ENCODE peak calls at places on chromosomes 13 and 19, in nine cellular contexts. One of them, this sample, is unnamed.

GRCh38 chr19:55210120-55210493 is 806 bp upstream of the PTPRH start:
- DNase-seq in colonic mucosa: no peak
- DNase-seq in Peyer's patch: no peak
- DNase-seq in CD4-positive, CD25-positive, alpha-beta regulatory T cell: no peak
- DNase-seq in CD8-positive, alpha-beta T cell: no peak
- DNase-seq in thoracic aorta: no peak
- DNase-seq in lung: no peak
- DNase-seq in naive thymus-derived CD4-positive, alpha-beta T cell: no peak
- DNase-seq in right cardiac atrium: no peak
- DNase-seq in this sample: no peak

GRCh38 chr13:39263531-39263930 is 225.3 kb downstream of the NHLRC3 start:
- DNase-seq in naive thymus-derived CD4-positive, alpha-beta T cell: no peak
- DNase-seq in thoracic aorta: no peak
- DNase-seq in colonic mucosa: no peak
- DNase-seq in Peyer's patch: no peak
- DNase-seq in CD4-positive, CD25-positive, alpha-beta regulatory T cell: no peak
- DNase-seq in CD8-positive, alpha-beta T cell: no peak
- DNase-seq in lung: no peak
- DNase-seq in right cardiac atrium: peak; percentile 43
- DNase-seq in this sample: no peak

GRCh38 chr19:49638360-49638759 is 1.6 kb downstream of the RRAS start:
- DNase-seq in lung: no peak
- DNase-seq in CD8-positive, alpha-beta T cell: no peak
- DNase-seq in colonic mucosa: peak; percentile 42
- DNase-seq in thoracic aorta: no peak
- DNase-seq in right cardiac atrium: peak; percentile 69
- DNase-seq in naive thymus-derived CD4-positive, alpha-beta T cell: no peak
- DNase-seq in Peyer's patch: no peak
- DNase-seq in CD4-positive, CD25-positive, alpha-beta regulatory T cell: no peak
- DNase-seq in this sample: no peak

GRCh38 chr19:56272448-56272847 is at the start of gene EDDM13:
- DNase-seq in right cardiac atrium: no peak
- DNase-seq in colonic mucosa: no peak
- DNase-seq in Peyer's patch: no peak
- DNase-seq in thoracic aorta: no peak
- DNase-seq in lung: no peak
- DNase-seq in CD4-positive, CD25-positive, alpha-beta regulatory T cell: no peak
- DNase-seq in CD8-positive, alpha-beta T cell: no peak
- DNase-seq in naive thymus-derived CD4-positive, alpha-beta T cell: no peak
- DNase-seq in this sample: no peak

GRCh38 chr13:96575423-96576320 is 418.6 kb downstream of the OXGR1 start:
- DNase-seq in naive thymus-derived CD4-positive, alpha-beta T cell: no peak
- DNase-seq in colonic mucosa: no peak
- DNase-seq in Peyer's patch: no peak
- DNase-seq in CD4-positive, CD25-positive, alpha-beta regulatory T cell: no peak
- DNase-seq in thoracic aorta: no peak
- DNase-seq in CD8-positive, alpha-beta T cell: no peak
- DNase-seq in lung: no peak
- DNase-seq in right cardiac atrium: peak; percentile 83
- DNase-seq in this sample: no peak

GRCh38 chr13:101707659-101708058 is 255.2 kb downstream of the ITGBL1 start:
- DNase-seq in lung: no peak
- DNase-seq in right cardiac atrium: no peak
- DNase-seq in CD8-positive, alpha-beta T cell: no peak
- DNase-seq in colonic mucosa: no peak
- DNase-seq in Peyer's patch: no peak
- DNase-seq in naive thymus-derived CD4-positive, alpha-beta T cell: no peak
- DNase-seq in CD4-positive, CD25-positive, alpha-beta regulatory T cell: no peak
- DNase-seq in thoracic aorta: no peak
- DNase-seq in this sample: no peak

GRCh38 chr19:29550896-29551295 is 25.1 kb downstream of the VSTM2B start:
- DNase-seq in lung: no peak
- DNase-seq in CD8-positive, alpha-beta T cell: no peak
- DNase-seq in Peyer's patch: no peak
- DNase-seq in thoracic aorta: no peak
- DNase-seq in colonic mucosa: no peak
- DNase-seq in naive thymus-derived CD4-positive, alpha-beta T cell: no peak
- DNase-seq in CD4-positive, CD25-positive, alpha-beta regulatory T cell: no peak
- DNase-seq in right cardiac atrium: no peak
- DNase-seq in this sample: no peak

GRCh38 chr13:67064920-67065319 is 165.2 kb downstream of the PCDH9 start:
- DNase-seq in CD8-positive, alpha-beta T cell: no peak
- DNase-seq in CD4-positive, CD25-positive, alpha-beta regulatory T cell: no peak
- DNase-seq in lung: no peak
- DNase-seq in thoracic aorta: no peak
- DNase-seq in naive thymus-derived CD4-positive, alpha-beta T cell: no peak
- DNase-seq in right cardiac atrium: no peak
- DNase-seq in Peyer's patch: no peak
- DNase-seq in colonic mucosa: no peak
- DNase-seq in this sample: no peak

GRCh38 chr19:38559428-38560401 is 58.0 kb downstream of the MAP4K1 start:
- DNase-seq in lung: no peak
- DNase-seq in thoracic aorta: no peak
- DNase-seq in CD8-positive, alpha-beta T cell: peak; percentile 23
- DNase-seq in CD4-positive, CD25-positive, alpha-beta regulatory T cell: peak; percentile 63
- DNase-seq in right cardiac atrium: no peak
- DNase-seq in colonic mucosa: no peak
- DNase-seq in Peyer's patch: peak; percentile 63
- DNase-seq in naive thymus-derived CD4-positive, alpha-beta T cell: no peak
- DNase-seq in this sample: no peak

GRCh38 chr13:36294061-36294460 is 3.6 kb downstream of the CCDC169 start:
- DNase-seq in naive thymus-derived CD4-positive, alpha-beta T cell: no peak
- DNase-seq in CD4-positive, CD25-positive, alpha-beta regulatory T cell: no peak
- DNase-seq in CD8-positive, alpha-beta T cell: no peak
- DNase-seq in right cardiac atrium: no peak
- DNase-seq in colonic mucosa: no peak
- DNase-seq in Peyer's patch: no peak
- DNase-seq in lung: no peak
- DNase-seq in thoracic aorta: no peak
- DNase-seq in this sample: no peak

GRCh38 chr19:39360599-39360998 is 18.4 kb downstream of the SAMD4B start:
- DNase-seq in colonic mucosa: no peak
- DNase-seq in Peyer's patch: no peak
- DNase-seq in right cardiac atrium: no peak
- DNase-seq in naive thymus-derived CD4-positive, alpha-beta T cell: no peak
- DNase-seq in CD4-positive, CD25-positive, alpha-beta regulatory T cell: no peak
- DNase-seq in CD8-positive, alpha-beta T cell: no peak
- DNase-seq in lung: no peak
- DNase-seq in thoracic aorta: no peak
- DNase-seq in this sample: no peak

GRCh38 chr19:4555657-4556561 is 3.6 kb downstream of the SEMA6B start:
- DNase-seq in right cardiac atrium: no peak
- DNase-seq in CD8-positive, alpha-beta T cell: no peak
- DNase-seq in Peyer's patch: no peak
- DNase-seq in lung: no peak
- DNase-seq in thoracic aorta: no peak
- DNase-seq in colonic mucosa: peak; percentile 60
- DNase-seq in CD4-positive, CD25-positive, alpha-beta regulatory T cell: no peak
- DNase-seq in naive thymus-derived CD4-positive, alpha-beta T cell: no peak
- DNase-seq in this sample: no peak

GRCh38 chr13:77184455-77184854 is 142.4 kb downstream of the MYCBP2 start:
- DNase-seq in Peyer's patch: peak; percentile 26
- DNase-seq in colonic mucosa: no peak
- DNase-seq in lung: no peak
- DNase-seq in thoracic aorta: no peak
- DNase-seq in CD8-positive, alpha-beta T cell: no peak
- DNase-seq in naive thymus-derived CD4-positive, alpha-beta T cell: peak; percentile 30
- DNase-seq in right cardiac atrium: no peak
- DNase-seq in CD4-positive, CD25-positive, alpha-beta regulatory T cell: peak; percentile 13
- DNase-seq in this sample: no peak

GRCh38 chr13:90968510-90968909 is 379.0 kb upstream of the MIR17HG start:
- DNase-seq in CD4-positive, CD25-positive, alpha-beta regulatory T cell: no peak
- DNase-seq in thoracic aorta: no peak
- DNase-seq in naive thymus-derived CD4-positive, alpha-beta T cell: no peak
- DNase-seq in colonic mucosa: no peak
- DNase-seq in CD8-positive, alpha-beta T cell: no peak
- DNase-seq in Peyer's patch: no peak
- DNase-seq in right cardiac atrium: no peak
- DNase-seq in lung: no peak
- DNase-seq in this sample: no peak

GRCh38 chr19:44689290-44690130 is 9.4 kb upstream of the CEACAM16 start:
- DNase-seq in Peyer's patch: peak; percentile 74
- DNase-seq in naive thymus-derived CD4-positive, alpha-beta T cell: peak; percentile 79
- DNase-seq in colonic mucosa: peak; percentile 90
- DNase-seq in CD4-positive, CD25-positive, alpha-beta regulatory T cell: peak; percentile 68
- DNase-seq in right cardiac atrium: peak; percentile 92
- DNase-seq in thoracic aorta: peak; percentile 33
- DNase-seq in lung: peak; percentile 75
- DNase-seq in CD8-positive, alpha-beta T cell: peak; percentile 73
- DNase-seq in this sample: peak; percentile 55

GRCh38 chr19:19488041-19488874 is 27.1 kb downstream of the TSSK6 start:
- DNase-seq in right cardiac atrium: peak; percentile 73
- DNase-seq in thoracic aorta: no peak
- DNase-seq in CD4-positive, CD25-positive, alpha-beta regulatory T cell: no peak
- DNase-seq in CD8-positive, alpha-beta T cell: no peak
- DNase-seq in naive thymus-derived CD4-positive, alpha-beta T cell: no peak
- DNase-seq in colonic mucosa: peak; percentile 85
- DNase-seq in lung: no peak
- DNase-seq in Peyer's patch: no peak
- DNase-seq in this sample: no peak

GRCh38 chr19:40006273-40006691 is 9.4 kb downstream of the ZNF546 start:
- DNase-seq in colonic mucosa: no peak
- DNase-seq in naive thymus-derived CD4-positive, alpha-beta T cell: no peak
- DNase-seq in lung: no peak
- DNase-seq in right cardiac atrium: no peak
- DNase-seq in CD4-positive, CD25-positive, alpha-beta regulatory T cell: no peak
- DNase-seq in CD8-positive, alpha-beta T cell: no peak
- DNase-seq in Peyer's patch: no peak
- DNase-seq in thoracic aorta: no peak
- DNase-seq in this sample: no peak

GRCh38 chr13:25872871-25873607 is 178.8 kb downstream of the SHISA2 start:
- DNase-seq in Peyer's patch: no peak
- DNase-seq in CD4-positive, CD25-positive, alpha-beta regulatory T cell: no peak
- DNase-seq in lung: no peak
- DNase-seq in thoracic aorta: no peak
- DNase-seq in naive thymus-derived CD4-positive, alpha-beta T cell: no peak
- DNase-seq in right cardiac atrium: no peak
- DNase-seq in colonic mucosa: no peak
- DNase-seq in CD8-positive, alpha-beta T cell: no peak
- DNase-seq in this sample: no peak

GRCh38 chr13:79287994-79288795 is 117.9 kb downstream of the RBM26 start:
- DNase-seq in thoracic aorta: no peak
- DNase-seq in right cardiac atrium: no peak
- DNase-seq in Peyer's patch: no peak
- DNase-seq in colonic mucosa: no peak
- DNase-seq in CD4-positive, CD25-positive, alpha-beta regulatory T cell: no peak
- DNase-seq in CD8-positive, alpha-beta T cell: no peak
- DNase-seq in lung: no peak
- DNase-seq in naive thymus-derived CD4-positive, alpha-beta T cell: no peak
- DNase-seq in this sample: no peak

GRCh38 chr13:91693466-91693865 is 295.0 kb downstream of the GPC5 start:
- DNase-seq in naive thymus-derived CD4-positive, alpha-beta T cell: no peak
- DNase-seq in thoracic aorta: no peak
- DNase-seq in right cardiac atrium: no peak
- DNase-seq in Peyer's patch: no peak
- DNase-seq in colonic mucosa: no peak
- DNase-seq in CD4-positive, CD25-positive, alpha-beta regulatory T cell: no peak
- DNase-seq in lung: no peak
- DNase-seq in CD8-positive, alpha-beta T cell: no peak
- DNase-seq in this sample: no peak

GRCh38 chr19:27901078-27901477 is 1311.9 kb downstream of the UQCRFS1 start:
- DNase-seq in colonic mucosa: no peak
- DNase-seq in Peyer's patch: no peak
- DNase-seq in CD4-positive, CD25-positive, alpha-beta regulatory T cell: no peak
- DNase-seq in thoracic aorta: no peak
- DNase-seq in right cardiac atrium: no peak
- DNase-seq in lung: no peak
- DNase-seq in naive thymus-derived CD4-positive, alpha-beta T cell: no peak
- DNase-seq in CD8-positive, alpha-beta T cell: no peak
- DNase-seq in this sample: no peak
- H3K9me3 ChIP-seq in colonic mucosa: no peaks in the 10 kb centered on the region
- H3K9me3 ChIP-seq in Peyer's patch: no peaks in the 10 kb centered on the region
- H3K9me3 ChIP-seq in CD4-positive, CD25-positive, alpha-beta regulatory T cell: no peaks in the 10 kb centered on the region
- H3K9me3 ChIP-seq in thoracic aorta: no peaks in the 10 kb centered on the region
- H3K9me3 ChIP-seq in right cardiac atrium: no peaks in the 10 kb centered on the region
- H3K9me3 ChIP-seq in lung: no peaks in the 10 kb centered on the region
- H3K9me3 ChIP-seq in naive thymus-derived CD4-positive, alpha-beta T cell: no peaks in the 10 kb centered on the region
- H3K9me3 ChIP-seq in CD8-positive, alpha-beta T cell: no peaks in the 10 kb centered on the region
- H3K9me3 ChIP-seq in this sample: no peaks in the 10 kb centered on the region

GRCh38 chr13:34757441-34757840 is 184.6 kb upstream of the NBEA start:
- DNase-seq in Peyer's patch: no peak
- DNase-seq in colonic mucosa: no peak
- DNase-seq in CD8-positive, alpha-beta T cell: no peak
- DNase-seq in thoracic aorta: no peak
- DNase-seq in naive thymus-derived CD4-positive, alpha-beta T cell: no peak
- DNase-seq in right cardiac atrium: no peak
- DNase-seq in CD4-positive, CD25-positive, alpha-beta regulatory T cell: no peak
- DNase-seq in lung: no peak
- DNase-seq in this sample: no peak
- H3K9me3 ChIP-seq in Peyer's patch: no peaks in the 10 kb centered on the region
- H3K9me3 ChIP-seq in colonic mucosa: no peaks in the 10 kb centered on the region
- H3K9me3 ChIP-seq in CD8-positive, alpha-beta T cell: no peaks in the 10 kb centered on the region
- H3K9me3 ChIP-seq in thoracic aorta: no peaks in the 10 kb centered on the region
- H3K9me3 ChIP-seq in naive thymus-derived CD4-positive, alpha-beta T cell: no peaks in the 10 kb centered on the region
- H3K9me3 ChIP-seq in right cardiac atrium: no peaks in the 10 kb centered on the region
- H3K9me3 ChIP-seq in CD4-positive, CD25-positive, alpha-beta regulatory T cell: no peaks in the 10 kb centered on the region
- H3K9me3 ChIP-seq in lung: no peaks in the 10 kb centered on the region
- H3K9me3 ChIP-seq in this sample: no peaks in the 10 kb centered on the region

GRCh38 chr13:100403675-100404074 is 184.9 kb downstream of the GGACT start:
- DNase-seq in colonic mucosa: no peak
- DNase-seq in naive thymus-derived CD4-positive, alpha-beta T cell: no peak
- DNase-seq in CD4-positive, CD25-positive, alpha-beta regulatory T cell: no peak
- DNase-seq in lung: no peak
- DNase-seq in CD8-positive, alpha-beta T cell: no peak
- DNase-seq in Peyer's patch: no peak
- DNase-seq in right cardiac atrium: no peak
- DNase-seq in thoracic aorta: no peak
- DNase-seq in this sample: no peak
- H3K9me3 ChIP-seq in colonic mucosa: peaks cover 2% of the 10 kb centered on the region
- H3K9me3 ChIP-seq in naive thymus-derived CD4-positive, alpha-beta T cell: no peaks in the 10 kb centered on the region
- H3K9me3 ChIP-seq in CD4-positive, CD25-positive, alpha-beta regulatory T cell: peaks cover 42% of the 10 kb centered on the region
- H3K9me3 ChIP-seq in lung: peaks cover 6% of the 10 kb centered on the region
- H3K9me3 ChIP-seq in CD8-positive, alpha-beta T cell: peaks cover 12% of the 10 kb centered on the region
- H3K9me3 ChIP-seq in Peyer's patch: peaks cover 27% of the 10 kb centered on the region
- H3K9me3 ChIP-seq in right cardiac atrium: peaks cover 2% of the 10 kb centered on the region
- H3K9me3 ChIP-seq in thoracic aorta: peaks cover 25% of the 10 kb centered on the region
- H3K9me3 ChIP-seq in this sample: peaks cover 2% of the 10 kb centered on the region

GRCh38 chr13:48679941-48680630 is 26.4 kb downstream of the CYSLTR2 start:
- DNase-seq in naive thymus-derived CD4-positive, alpha-beta T cell: no peak
- DNase-seq in CD4-positive, CD25-positive, alpha-beta regulatory T cell: no peak
- DNase-seq in right cardiac atrium: no peak
- DNase-seq in thoracic aorta: no peak
- DNase-seq in lung: no peak
- DNase-seq in CD8-positive, alpha-beta T cell: no peak
- DNase-seq in Peyer's patch: no peak
- DNase-seq in colonic mucosa: no peak
- DNase-seq in this sample: no peak

GRCh38 chr13:48678316-48678715 is 24.6 kb downstream of the CYSLTR2 start:
- DNase-seq in lung: no peak
- DNase-seq in thoracic aorta: no peak
- DNase-seq in CD4-positive, CD25-positive, alpha-beta regulatory T cell: no peak
- DNase-seq in CD8-positive, alpha-beta T cell: no peak
- DNase-seq in right cardiac atrium: no peak
- DNase-seq in Peyer's patch: no peak
- DNase-seq in colonic mucosa: no peak
- DNase-seq in naive thymus-derived CD4-positive, alpha-beta T cell: no peak
- DNase-seq in this sample: no peak

GRCh38 chr13:48680756-48681392 is 27.1 kb downstream of the CYSLTR2 start:
- DNase-seq in CD4-positive, CD25-positive, alpha-beta regulatory T cell: no peak
- DNase-seq in colonic mucosa: no peak
- DNase-seq in CD8-positive, alpha-beta T cell: no peak
- DNase-seq in thoracic aorta: no peak
- DNase-seq in right cardiac atrium: no peak
- DNase-seq in Peyer's patch: no peak
- DNase-seq in lung: no peak
- DNase-seq in naive thymus-derived CD4-positive, alpha-beta T cell: no peak
- DNase-seq in this sample: no peak

GRCh38 chr13:48675247-48675646 is 21.5 kb downstream of the CYSLTR2 start:
- DNase-seq in thoracic aorta: no peak
- DNase-seq in colonic mucosa: no peak
- DNase-seq in CD8-positive, alpha-beta T cell: no peak
- DNase-seq in Peyer's patch: no peak
- DNase-seq in CD4-positive, CD25-positive, alpha-beta regulatory T cell: no peak
- DNase-seq in lung: no peak
- DNase-seq in right cardiac atrium: no peak
- DNase-seq in naive thymus-derived CD4-positive, alpha-beta T cell: no peak
- DNase-seq in this sample: no peak
- H3K9me3 ChIP-seq in thoracic aorta: peaks cover 7% of the 10 kb centered on the region
- H3K9me3 ChIP-seq in colonic mucosa: no peaks in the 10 kb centered on the region
- H3K9me3 ChIP-seq in CD8-positive, alpha-beta T cell: no peaks in the 10 kb centered on the region
- H3K9me3 ChIP-seq in Peyer's patch: no peaks in the 10 kb centered on the region
- H3K9me3 ChIP-seq in CD4-positive, CD25-positive, alpha-beta regulatory T cell: peaks cover 6% of the 10 kb centered on the region
- H3K9me3 ChIP-seq in lung: no peaks in the 10 kb centered on the region
- H3K9me3 ChIP-seq in right cardiac atrium: no peaks in the 10 kb centered on the region
- H3K9me3 ChIP-seq in naive thymus-derived CD4-positive, alpha-beta T cell: no peaks in the 10 kb centered on the region
- H3K9me3 ChIP-seq in this sample: no peaks in the 10 kb centered on the region

This sample was measured in T-helper 17 cell.